ENCODE peak calls at places on chromosomes 4 and X, in ten cellular contexts. C is testis, M is adrenal gland, T is endothelial cell of umbilical vein, P is K562, I is right lobe of liver, S is heart left ventricle, G is transverse colon, U is Peyer's patch, K is stomach. D is an unnamed sample. For H3K27me3, the result is how much of the 10 kb centered on the place peaks cover.

GRCh38 chrX:9465380-9466114 is 689 bp downstream of the TBL1X start:
- DNase-seq in K (peak), P (peak), G (peak), M (no peak), S (peak), U (peak), T (peak), C (no peak), I (peak), D (no peak)

GRCh38 chrX:47649302-47649701 is 1.1 kb downstream of the ELK1 start:
- DNase-seq in S (no peak), C (no peak), T (no peak), G (no peak), P (no peak), U (no peak), K (no peak), I (no peak), M (no peak), D (no peak)

GRCh38 chr4:23904639-23905061 is 14.8 kb upstream of the PPARGC1A start:
- DNase-seq in C (no peak), G (no peak), M (no peak), T (no peak), S (no peak), I (no peak), U (no peak), P (no peak), K (no peak), D (no peak)

GRCh38 chr4:8107146-8107657 is 51.4 kb downstream of the ABLIM2 start:
- DNase-seq in G (no peak), U (no peak), T (no peak), C (no peak), K (no peak), I (no peak), S (no peak), M (no peak), P (no peak), D (no peak)

GRCh38 chr4:100106982-100107381 is 83.3 kb downstream of the DDIT4L start:
- DNase-seq in K (no peak), S (no peak), G (no peak), I (no peak), M (no peak), P (no peak), T (no peak), C (no peak), U (no peak), D (no peak)

GRCh38 chr4:53508446-53508845 is 82.8 kb downstream of the LNX1 start:
- DNase-seq in K (no peak), I (no peak), S (no peak), P (peak), C (no peak), U (no peak), T (no peak), M (no peak), G (no peak), D (no peak)

GRCh38 chr4:2866891-2867290 is 23.2 kb downstream of the ADD1 start:
- DNase-seq in G (no peak), U (no peak), I (no peak), K (no peak), T (no peak), P (no peak), C (no peak), M (no peak), S (no peak), D (no peak)

GRCh38 chrX:132671229-132671641 is 182.4 kb upstream of the MBNL3 start:
- DNase-seq in M (no peak), T (no peak), G (no peak), P (no peak), C (no peak), K (no peak), U (no peak), I (no peak), S (no peak), D (no peak)

GRCh38 chr4:189092596-189092995 is 848.1 kb upstream of the FRG1 start:
- DNase-seq in C (no peak), U (no peak), I (no peak), T (no peak), P (no peak), M (no peak), G (no peak), K (no peak), S (no peak), D (no peak)

GRCh38 chrX:138710311-138710791 is 1.2 kb downstream of the FGF13 start:
- DNase-seq in T (no peak), C (peak), K (no peak), M (no peak), P (no peak), I (no peak), S (no peak), G (no peak), U (no peak), D (no peak)

GRCh38 chr4:124631760-124632159 is 80.8 kb downstream of the ANKRD50 start:
- DNase-seq in K (peak), M (peak), U (no peak), I (no peak), S (peak), P (peak), C (peak), T (peak), G (peak), D (no peak)

GRCh38 chr4:151808120-151808529 is 47.3 kb upstream of the GATB start:
- DNase-seq in U (peak), T (no peak), G (no peak), K (no peak), I (no peak), S (no peak), P (no peak), C (no peak), M (no peak), D (no peak)

GRCh38 chr4:4991541-4992099 is 27.6 kb downstream of the CYTL1 start:
- DNase-seq in U (no peak), I (no peak), P (no peak), T (no peak), S (no peak), C (no peak), K (no peak), M (no peak), G (no peak), D (no peak)

GRCh38 chrX:153387987-153388721 is 13.0 kb downstream of the PNMA6E start:
- DNase-seq in G (no peak), S (no peak), K (no peak), U (no peak), C (no peak), P (no peak), M (no peak), I (no peak), T (no peak), D (no peak)

GRCh38 chr4:39975488-39976089 is 2.1 kb downstream of the PDS5A start:
- DNase-seq in U (no peak), S (no peak), K (no peak), I (no peak), T (no peak), C (no peak), M (no peak), G (no peak), P (no peak), D (no peak)

GRCh38 chr4:24416293-24416692 is 168.1 kb downstream of the DHX15 start:
- DNase-seq in C (no peak), U (no peak), S (no peak), K (no peak), I (no peak), G (no peak), T (no peak), M (no peak), P (no peak), D (no peak)

GRCh38 chr4:18051281-18051680 is 29.7 kb upstream of the LCORL start:
- DNase-seq in S (no peak), M (no peak), K (no peak), C (no peak), G (no peak), T (no peak), I (no peak), P (no peak), U (no peak), D (no peak)

GRCh38 chrX:42804524-42804923 is 26.6 kb upstream of the PPP1R2C start:
- DNase-seq in K (no peak), I (no peak), M (no peak), U (no peak), C (no peak), T (no peak), G (no peak), S (no peak), P (no peak), D (no peak)

GRCh38 chr4:140944539-140944938 is 188.4 kb upstream of the TBC1D9 start:
- DNase-seq in S (no peak), M (no peak), P (no peak), T (no peak), I (no peak), K (no peak), C (no peak), G (no peak), U (no peak), D (no peak)

GRCh38 chr4:55347610-55348228 is 1.7 kb downstream of the SRD5A3 start:
- DNase-seq in M (no peak), U (no peak), K (no peak), S (no peak), I (no peak), G (no peak), T (no peak), P (peak), C (no peak), D (no peak)

GRCh38 chrX:29044802-29045201 is 457.6 kb downstream of the IL1RAPL1 start:
- DNase-seq in S (no peak), C (no peak), K (no peak), M (no peak), T (peak), U (no peak), P (no peak), I (no peak), G (no peak), D (no peak)
- TF ChIP-seq CTCF in S (peak), C (no peak), K (no peak), M (peak), T (peak), U (no peak), P (no peak), I (peak), G (no peak), D (no peak)

GRCh38 chrX:104166735-104167436 is 633 bp downstream of the FAM199X start:
- DNase-seq in C (peak), I (no peak), G (no peak), T (no peak), U (no peak), K (no peak), S (no peak), P (peak), M (no peak), D (no peak)

GRCh38 chrX:104168127-104168526 is 1.9 kb downstream of the FAM199X start:
- DNase-seq in S (no peak), M (no peak), P (no peak), G (no peak), U (no peak), C (no peak), T (no peak), I (no peak), K (no peak), D (no peak)

DNA sequence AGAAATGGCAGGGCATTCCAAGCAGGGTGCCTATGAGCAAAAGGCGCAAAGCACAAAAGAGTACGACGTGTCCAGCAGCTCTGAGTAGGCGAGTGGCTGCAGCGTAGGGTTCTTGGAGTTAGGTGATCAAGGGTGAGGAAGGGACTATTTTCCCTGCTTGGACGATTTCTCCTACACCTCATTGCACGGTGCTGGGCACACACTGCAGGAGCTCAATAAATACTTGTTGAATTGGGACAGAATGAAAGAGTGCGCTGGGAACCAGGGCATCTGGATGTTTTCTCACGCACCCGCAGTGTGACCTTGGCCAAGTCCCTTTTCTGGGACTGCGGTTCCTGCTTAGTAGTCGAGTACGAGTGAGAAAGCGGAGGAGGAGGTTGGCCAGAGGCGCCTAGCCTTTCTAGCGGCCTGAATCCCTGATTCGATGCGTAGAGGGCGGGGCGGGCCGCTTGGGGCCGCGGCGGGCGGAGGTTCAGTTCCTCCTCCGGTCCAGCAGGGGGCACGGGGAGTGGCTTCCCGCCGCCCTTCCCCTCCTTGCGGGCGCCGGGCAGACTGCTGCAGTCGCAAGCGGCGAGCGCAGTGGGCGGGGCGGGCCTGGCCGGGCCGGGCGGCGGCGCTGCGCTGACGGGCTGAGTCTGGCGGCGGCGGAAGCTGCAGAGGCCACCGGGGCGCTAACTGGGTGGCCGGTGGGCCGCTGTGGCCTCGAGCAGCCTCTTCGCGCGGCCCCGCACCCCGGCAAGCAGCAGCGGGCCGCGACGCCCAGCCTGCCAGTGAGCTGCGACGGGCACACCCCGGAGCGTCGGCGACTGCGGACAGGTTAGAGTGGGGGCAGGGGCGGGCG is at the start of gene FAM199X:
- DNase-seq in T (peak), G (peak), K (peak), S (peak), P (peak), I (peak), M (peak), U (peak), C (peak), D (peak)
- TF ChIP-seq POLR2A in T (peak), G (peak), K (no peak), S (no peak), P (peak), I (peak), M (peak), U (peak), C (peak), D (peak)

DNA sequence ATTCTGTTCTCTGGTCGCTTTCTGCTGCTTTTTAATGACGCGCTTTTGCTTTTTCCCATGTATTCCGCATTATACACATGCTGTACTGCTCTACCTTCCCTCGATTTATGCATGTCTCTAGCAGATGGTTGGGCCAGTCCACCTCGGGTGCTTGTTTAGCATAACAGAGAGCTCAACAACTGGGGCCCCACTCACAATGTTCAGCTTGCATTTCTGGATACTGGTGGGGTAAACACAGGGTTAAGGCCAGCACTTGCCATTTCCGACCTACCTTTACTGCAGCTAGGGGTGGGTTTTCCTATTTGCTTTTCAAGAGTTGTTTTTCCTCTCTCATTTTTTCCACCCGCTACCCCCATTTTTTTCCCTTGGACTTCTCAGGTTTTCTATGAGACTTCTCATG is 255.7 kb downstream of the SOX3 start:
- DNase-seq in I (no peak), K (no peak), S (no peak), C (no peak), T (no peak), M (no peak), U (no peak), P (no peak), G (no peak), D (no peak)
- H3K27me3 ChIP-seq in I (under half), K (under half), S (under half), C (under half), T (under half), M (under half), U (under half), P (under half), G (under half), D (under half)

GRCh38 chr4:109821186-109821585 is 5.6 kb downstream of the GAR1 start:
- DNase-seq in G (no peak), I (no peak), T (no peak), U (no peak), S (no peak), M (no peak), P (no peak), K (no peak), C (no peak), D (no peak)

GRCh38 chr4:109827672-109828071 is at the start of gene RRH:
- DNase-seq in M (no peak), I (no peak), T (no peak), S (no peak), U (no peak), P (no peak), K (no peak), C (no peak), G (no peak), D (no peak)

DNA sequence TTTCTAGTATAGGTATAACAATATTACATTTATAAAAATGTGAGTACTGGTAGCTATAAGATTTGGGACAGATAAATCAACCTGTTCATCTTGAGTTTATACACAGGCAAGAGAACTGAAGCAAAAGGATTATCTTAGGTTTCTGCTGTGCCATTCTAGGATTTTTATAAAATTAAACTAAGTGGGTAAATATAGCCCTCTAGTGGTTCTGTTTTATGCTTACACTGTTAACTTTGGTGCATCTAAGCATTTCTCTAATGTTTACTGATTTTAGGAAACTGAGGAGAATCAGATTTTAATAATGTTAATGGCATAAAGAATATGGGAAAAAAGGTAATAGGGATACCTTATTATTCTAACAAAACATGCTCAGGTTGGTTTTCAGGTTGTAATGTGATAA is 1.1 kb upstream of the RRH start:
- DNase-seq in C (no peak), S (no peak), M (no peak), I (no peak), G (no peak), P (peak), T (peak), K (no peak), U (no peak), D (no peak)
- TF ChIP-seq CTCF in C (no peak), S (peak), M (peak), I (peak), G (peak), P (peak), T (peak), K (peak), U (peak), D (peak)

GRCh38 chr4:71768123-71768522 is 15.8 kb downstream of the GC start:
- DNase-seq in C (no peak), G (no peak), P (no peak), T (no peak), I (no peak), M (no peak), S (no peak), U (no peak), K (no peak), D (no peak)
- TF ChIP-seq POLR2A in C (no peak), G (no peak), P (no peak), T (no peak), I (no peak), M (no peak), S (no peak), U (no peak), K (no peak), D (no peak)

DNA sequence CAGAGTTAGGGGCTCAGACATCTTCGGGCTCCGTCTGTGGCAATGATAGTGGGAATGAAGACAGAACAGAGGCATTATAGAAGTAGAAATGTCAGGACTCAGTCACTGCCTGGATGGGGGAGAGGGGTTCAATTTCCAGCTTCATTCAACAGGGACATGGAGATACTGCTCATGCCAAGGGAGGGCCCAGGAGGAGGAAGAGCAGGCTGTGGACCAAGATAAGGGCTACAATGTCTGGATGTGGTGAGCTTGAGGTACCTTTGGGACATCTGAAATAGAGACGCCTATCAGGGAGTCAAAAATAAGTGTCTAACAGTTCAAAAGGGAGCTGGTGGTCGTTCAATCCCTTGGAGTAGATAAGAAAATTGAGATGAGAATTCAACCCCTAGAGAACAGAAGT is 34.5 kb downstream of the ELF4 start:
- DNase-seq in S (no peak), K (no peak), I (no peak), M (no peak), U (no peak), P (peak), C (no peak), G (no peak), T (no peak), D (no peak)
- H3K27me3 ChIP-seq in S (under half), K (under half), I (under half), M (under half), U (under half), P (under half), C (under half), G (under half), T (under half), D (under half)

GRCh38 chrX:136954930-136955329 is 74.4 kb upstream of the RBMX start:
- DNase-seq in T (peak), M (no peak), K (no peak), U (no peak), P (peak), S (no peak), I (no peak), C (no peak), G (no peak), D (no peak)
- TF ChIP-seq CTCF in T (peak), M (peak), K (no peak), U (no peak), P (peak), S (peak), I (peak), C (peak), G (peak), D (peak)

D was measured in uterus.